ENCODE peak calls at places on chromosomes 11 and 22, in ten cellular contexts. One of them, this sample, is unnamed. For H3K9me3, the result is how much of the 10 kb centered on the place peaks cover.

GRCh38 chr11:23976776-23977380 is 520.0 kb upstream of the LUZP2 start:
- DNase-seq in lower lobe of right lung: no peak
- DNase-seq in HepG2: no peak
- DNase-seq in Karpas-422: no peak
- DNase-seq in cardiac muscle cell: no peak
- DNase-seq in effector memory CD4-positive, alpha-beta T cell: no peak
- DNase-seq in spleen: no peak
- DNase-seq in pancreas: no peak
- DNase-seq in Peyer's patch: no peak
- DNase-seq in A549: no peak
- DNase-seq in this sample: no peak

GRCh38 chr22:21754523-21755128 is 19.0 kb upstream of the YPEL1 start:
- DNase-seq in lower lobe of right lung: no peak
- DNase-seq in HepG2: no peak
- DNase-seq in Karpas-422: peak
- DNase-seq in cardiac muscle cell: no peak
- DNase-seq in effector memory CD4-positive, alpha-beta T cell: no peak
- DNase-seq in spleen: peak
- DNase-seq in pancreas: no peak
- DNase-seq in Peyer's patch: no peak
- DNase-seq in A549: no peak
- DNase-seq in this sample: no peak

GRCh38 chr11:46493786-46494185 is 100.0 kb downstream of the AMBRA1 start:
- DNase-seq in lower lobe of right lung: no peak
- DNase-seq in HepG2: no peak
- DNase-seq in Karpas-422: no peak
- DNase-seq in cardiac muscle cell: no peak
- DNase-seq in effector memory CD4-positive, alpha-beta T cell: no peak
- DNase-seq in spleen: no peak
- DNase-seq in pancreas: no peak
- DNase-seq in Peyer's patch: no peak
- DNase-seq in A549: no peak
- DNase-seq in this sample: no peak

GRCh38 chr11:3939211-3939610 is 83.7 kb downstream of the STIM1 start:
- DNase-seq in lower lobe of right lung: no peak
- DNase-seq in HepG2: no peak
- DNase-seq in Karpas-422: no peak
- DNase-seq in cardiac muscle cell: no peak
- DNase-seq in effector memory CD4-positive, alpha-beta T cell: no peak
- DNase-seq in spleen: no peak
- DNase-seq in pancreas: no peak
- DNase-seq in Peyer's patch: no peak
- DNase-seq in A549: no peak
- DNase-seq in this sample: no peak

GRCh38 chr22:17097062-17097461 is 12.3 kb downstream of the IL17RA start:
- DNase-seq in lower lobe of right lung: no peak
- DNase-seq in HepG2: no peak
- DNase-seq in Karpas-422: no peak
- DNase-seq in cardiac muscle cell: no peak
- DNase-seq in effector memory CD4-positive, alpha-beta T cell: no peak
- DNase-seq in spleen: peak
- DNase-seq in pancreas: no peak
- DNase-seq in Peyer's patch: no peak
- DNase-seq in A549: no peak
- DNase-seq in this sample: no peak

GRCh38 chr22:20430641-20431519 is 6.7 kb downstream of the SCARF2 start:
- DNase-seq in lower lobe of right lung: peak
- DNase-seq in HepG2: no peak
- DNase-seq in Karpas-422: no peak
- DNase-seq in cardiac muscle cell: peak
- DNase-seq in effector memory CD4-positive, alpha-beta T cell: peak
- DNase-seq in spleen: peak
- DNase-seq in pancreas: no peak
- DNase-seq in Peyer's patch: peak
- DNase-seq in A549: peak
- DNase-seq in this sample: peak

GRCh38 chr11:47325271-47326041 is 27.0 kb downstream of the MYBPC3 start:
- DNase-seq in lower lobe of right lung: no peak
- DNase-seq in HepG2: no peak
- DNase-seq in Karpas-422: no peak
- DNase-seq in cardiac muscle cell: no peak
- DNase-seq in effector memory CD4-positive, alpha-beta T cell: no peak
- DNase-seq in spleen: no peak
- DNase-seq in pancreas: no peak
- DNase-seq in Peyer's patch: peak
- DNase-seq in A549: no peak
- DNase-seq in this sample: no peak

GRCh38 chr11:67269401-67270255 is 3.4 kb downstream of the GRK2 start:
- DNase-seq in lower lobe of right lung: peak
- DNase-seq in HepG2: no peak
- DNase-seq in Karpas-422: no peak
- DNase-seq in cardiac muscle cell: no peak
- DNase-seq in effector memory CD4-positive, alpha-beta T cell: no peak
- DNase-seq in spleen: peak
- DNase-seq in pancreas: peak
- DNase-seq in Peyer's patch: peak
- DNase-seq in A549: no peak
- DNase-seq in this sample: no peak

GRCh38 chr11:11155962-11156815 is 196.9 kb downstream of the CSNK2A3 start:
- DNase-seq in lower lobe of right lung: no peak
- DNase-seq in HepG2: no peak
- DNase-seq in Karpas-422: peak
- DNase-seq in cardiac muscle cell: peak
- DNase-seq in effector memory CD4-positive, alpha-beta T cell: peak
- DNase-seq in spleen: no peak
- DNase-seq in pancreas: no peak
- DNase-seq in Peyer's patch: no peak
- DNase-seq in A549: peak
- DNase-seq in this sample: no peak

GRCh38 chr22:24428751-24429410 is 1.5 kb downstream of the ADORA2A start:
- DNase-seq in lower lobe of right lung: peak
- DNase-seq in HepG2: no peak
- DNase-seq in Karpas-422: peak
- DNase-seq in cardiac muscle cell: no peak
- DNase-seq in effector memory CD4-positive, alpha-beta T cell: no peak
- DNase-seq in spleen: peak
- DNase-seq in pancreas: no peak
- DNase-seq in Peyer's patch: no peak
- DNase-seq in A549: no peak
- DNase-seq in this sample: no peak

DNA sequence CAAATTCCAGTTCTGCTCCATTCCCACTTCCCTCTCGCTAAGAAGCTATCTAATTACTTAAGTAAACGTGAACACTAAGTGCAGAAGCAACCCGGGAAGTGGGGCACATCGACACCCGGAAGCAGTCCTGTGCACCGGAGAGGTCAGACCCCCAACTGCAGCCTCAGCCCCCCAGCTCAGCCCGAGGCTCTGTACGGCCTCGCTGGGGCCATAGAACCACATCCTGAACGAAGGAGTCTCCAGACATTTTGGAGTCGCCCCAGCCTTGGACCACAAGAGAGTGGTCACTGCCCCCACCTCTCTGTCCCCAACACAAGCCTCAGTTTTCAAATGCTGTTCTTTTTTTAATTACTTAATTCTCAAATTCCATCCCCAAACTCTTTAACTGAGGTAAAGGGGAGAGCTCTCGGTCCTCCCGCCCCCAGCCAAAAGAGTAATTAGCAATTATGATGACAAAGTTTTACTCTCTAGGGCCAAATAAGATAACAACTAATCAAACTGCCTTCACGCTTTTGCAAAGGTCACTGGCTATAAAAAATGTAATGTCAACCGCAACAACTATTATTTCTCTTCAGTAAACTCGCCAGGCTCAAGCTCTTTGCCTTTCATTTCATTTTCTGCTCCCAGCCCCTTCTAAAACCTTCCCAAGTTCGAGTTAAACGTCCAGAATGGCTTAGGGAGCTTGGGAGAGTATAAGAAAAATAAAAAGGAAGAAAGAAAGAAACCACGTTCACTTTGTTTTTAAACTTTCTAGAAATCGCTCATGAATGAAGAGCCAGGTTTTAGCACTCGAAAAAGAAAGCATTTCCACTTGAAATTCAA is 2.2 kb downstream of the PAX6 start:
- DNase-seq in lower lobe of right lung: no peak
- DNase-seq in HepG2: no peak
- DNase-seq in Karpas-422: no peak
- DNase-seq in cardiac muscle cell: no peak
- DNase-seq in effector memory CD4-positive, alpha-beta T cell: no peak
- DNase-seq in spleen: no peak
- DNase-seq in pancreas: no peak
- DNase-seq in Peyer's patch: no peak
- DNase-seq in A549: no peak
- DNase-seq in this sample: no peak
- H3K9me3 ChIP-seq in lower lobe of right lung: under half
- H3K9me3 ChIP-seq in HepG2: under half
- H3K9me3 ChIP-seq in Karpas-422: under half
- H3K9me3 ChIP-seq in cardiac muscle cell: under half
- H3K9me3 ChIP-seq in effector memory CD4-positive, alpha-beta T cell: under half
- H3K9me3 ChIP-seq in spleen: under half
- H3K9me3 ChIP-seq in pancreas: under half
- H3K9me3 ChIP-seq in Peyer's patch: under half
- H3K9me3 ChIP-seq in A549: under half
- H3K9me3 ChIP-seq in this sample: under half

GRCh38 chr11:126163074-126163700 is 48.3 kb downstream of the RPUSD4 start:
- DNase-seq in lower lobe of right lung: no peak
- DNase-seq in HepG2: peak
- DNase-seq in Karpas-422: peak
- DNase-seq in cardiac muscle cell: no peak
- DNase-seq in effector memory CD4-positive, alpha-beta T cell: no peak
- DNase-seq in spleen: peak
- DNase-seq in pancreas: no peak
- DNase-seq in Peyer's patch: no peak
- DNase-seq in A549: peak
- DNase-seq in this sample: no peak

GRCh38 chr11:126164781-126165180 is 46.7 kb downstream of the RPUSD4 start:
- DNase-seq in lower lobe of right lung: no peak
- DNase-seq in HepG2: no peak
- DNase-seq in Karpas-422: no peak
- DNase-seq in cardiac muscle cell: no peak
- DNase-seq in effector memory CD4-positive, alpha-beta T cell: no peak
- DNase-seq in spleen: peak
- DNase-seq in pancreas: no peak
- DNase-seq in Peyer's patch: no peak
- DNase-seq in A549: no peak
- DNase-seq in this sample: no peak

GRCh38 chr11:126162286-126163030 is 49.0 kb downstream of the RPUSD4 start:
- DNase-seq in lower lobe of right lung: no peak
- DNase-seq in HepG2: no peak
- DNase-seq in Karpas-422: no peak
- DNase-seq in cardiac muscle cell: no peak
- DNase-seq in effector memory CD4-positive, alpha-beta T cell: no peak
- DNase-seq in spleen: peak
- DNase-seq in pancreas: no peak
- DNase-seq in Peyer's patch: no peak
- DNase-seq in A549: no peak
- DNase-seq in this sample: no peak

GRCh38 chr11:126165366-126166156 is 45.9 kb downstream of the RPUSD4 start:
- DNase-seq in lower lobe of right lung: no peak
- DNase-seq in HepG2: peak
- DNase-seq in Karpas-422: no peak
- DNase-seq in cardiac muscle cell: no peak
- DNase-seq in effector memory CD4-positive, alpha-beta T cell: no peak
- DNase-seq in spleen: peak
- DNase-seq in pancreas: no peak
- DNase-seq in Peyer's patch: no peak
- DNase-seq in A549: no peak
- DNase-seq in this sample: no peak

GRCh38 chr11:126163779-126164178 is 47.7 kb downstream of the RPUSD4 start:
- DNase-seq in lower lobe of right lung: no peak
- DNase-seq in HepG2: no peak
- DNase-seq in Karpas-422: peak
- DNase-seq in cardiac muscle cell: no peak
- DNase-seq in effector memory CD4-positive, alpha-beta T cell: no peak
- DNase-seq in spleen: peak
- DNase-seq in pancreas: no peak
- DNase-seq in Peyer's patch: no peak
- DNase-seq in A549: no peak
- DNase-seq in this sample: no peak
- H3K27ac ChIP-seq in lower lobe of right lung: no peak
- H3K27ac ChIP-seq in HepG2: peak
- H3K27ac ChIP-seq in Karpas-422: peak
- H3K27ac ChIP-seq in cardiac muscle cell: no peak
- H3K27ac ChIP-seq in effector memory CD4-positive, alpha-beta T cell: no peak
- H3K27ac ChIP-seq in spleen: no peak
- H3K27ac ChIP-seq in pancreas: no peak
- H3K27ac ChIP-seq in Peyer's patch: no peak
- H3K27ac ChIP-seq in A549: no peak
- H3K27ac ChIP-seq in this sample: no peak

GRCh38 chr11:75241036-75241905 is 697 bp downstream of the TPBGL start:
- DNase-seq in lower lobe of right lung: peak
- DNase-seq in HepG2: peak
- DNase-seq in Karpas-422: no peak
- DNase-seq in cardiac muscle cell: peak
- DNase-seq in effector memory CD4-positive, alpha-beta T cell: peak
- DNase-seq in spleen: peak
- DNase-seq in pancreas: peak
- DNase-seq in Peyer's patch: peak
- DNase-seq in A549: peak
- DNase-seq in this sample: peak
- H3K4me3 ChIP-seq in lower lobe of right lung: peak
- H3K4me3 ChIP-seq in HepG2: peak
- H3K4me3 ChIP-seq in Karpas-422: no peak
- H3K4me3 ChIP-seq in cardiac muscle cell: peak
- H3K4me3 ChIP-seq in effector memory CD4-positive, alpha-beta T cell: peak
- H3K4me3 ChIP-seq in spleen: peak
- H3K4me3 ChIP-seq in pancreas: peak
- H3K4me3 ChIP-seq in Peyer's patch: peak
- H3K4me3 ChIP-seq in A549: peak
- H3K4me3 ChIP-seq in this sample: no peak

DNA sequence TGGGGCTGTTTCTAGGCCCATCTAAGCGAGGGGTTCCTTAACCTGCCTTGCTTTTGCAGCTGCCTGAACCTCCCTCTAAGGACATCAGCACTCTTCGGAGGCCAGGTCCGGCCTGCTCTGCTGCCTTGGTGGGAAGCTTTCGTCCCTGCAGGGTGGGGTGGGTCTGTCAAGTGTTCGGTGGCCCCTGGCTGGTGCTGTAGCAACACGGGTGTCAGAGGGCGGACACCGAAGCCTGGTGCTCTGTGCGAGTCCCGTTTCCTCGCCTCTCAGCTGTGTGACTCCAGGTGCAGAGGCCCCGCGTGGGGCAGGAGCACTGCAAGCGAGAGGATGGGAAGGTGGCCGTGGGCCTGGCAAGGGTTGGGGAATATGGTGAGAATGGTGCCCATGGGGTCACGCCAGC is 64.6 kb downstream of the CDKN1C start:
- DNase-seq in lower lobe of right lung: peak
- DNase-seq in HepG2: no peak
- DNase-seq in Karpas-422: no peak
- DNase-seq in cardiac muscle cell: no peak
- DNase-seq in effector memory CD4-positive, alpha-beta T cell: no peak
- DNase-seq in spleen: peak
- DNase-seq in pancreas: no peak
- DNase-seq in Peyer's patch: no peak
- DNase-seq in A549: no peak
- DNase-seq in this sample: no peak
- H3K9me3 ChIP-seq in lower lobe of right lung: under half
- H3K9me3 ChIP-seq in HepG2: under half
- H3K9me3 ChIP-seq in Karpas-422: under half
- H3K9me3 ChIP-seq in cardiac muscle cell: under half
- H3K9me3 ChIP-seq in effector memory CD4-positive, alpha-beta T cell: under half
- H3K9me3 ChIP-seq in spleen: half or more
- H3K9me3 ChIP-seq in pancreas: under half
- H3K9me3 ChIP-seq in Peyer's patch: under half
- H3K9me3 ChIP-seq in A549: under half
- H3K9me3 ChIP-seq in this sample: under half

GRCh38 chr11:121996574-121996973 is 119.4 kb downstream of the BLID start:
- DNase-seq in lower lobe of right lung: no peak
- DNase-seq in HepG2: no peak
- DNase-seq in Karpas-422: no peak
- DNase-seq in cardiac muscle cell: no peak
- DNase-seq in effector memory CD4-positive, alpha-beta T cell: no peak
- DNase-seq in spleen: no peak
- DNase-seq in pancreas: no peak
- DNase-seq in Peyer's patch: no peak
- DNase-seq in A549: no peak
- DNase-seq in this sample: no peak
- H3K27ac ChIP-seq in lower lobe of right lung: no peak
- H3K27ac ChIP-seq in HepG2: no peak
- H3K27ac ChIP-seq in Karpas-422: no peak
- H3K27ac ChIP-seq in cardiac muscle cell: no peak
- H3K27ac ChIP-seq in effector memory CD4-positive, alpha-beta T cell: no peak
- H3K27ac ChIP-seq in spleen: no peak
- H3K27ac ChIP-seq in pancreas: no peak
- H3K27ac ChIP-seq in Peyer's patch: no peak
- H3K27ac ChIP-seq in A549: no peak
- H3K27ac ChIP-seq in this sample: no peak